ENCODE peak calls at places on chromosomes 3 and 15, in ten cellular contexts. T is IMR-90; S is Caco-2; P is sigmoid colon; I is stimulated activated naive CD8-positive, alpha-beta T cell treated with anti-CD3 and anti-CD28 coated beads, Interleukin-15, Interleukin-2, amounts not matched to agents 100 U/mL and 50 U/mL, for 24 hours; W is astrocyte of the cerebellum; X is WTC11; Y is left ventricle myocardium superior; H is T-helper 17 cell; D is cardiac septum. N is an unnamed sample.

GRCh38 chr3:194871864-194872668 is 186.4 kb downstream of the FAM43A start:
- DNase-seq in T (peak; percentile 74), S (no peak), P (no peak), I (no peak), W (no peak), X (no peak), Y (no peak), H (no peak), D (no peak), N (no peak)

GRCh38 chr3:108132727-108133373 is 42.0 kb upstream of the CD47 start:
- DNase-seq in T (peak; percentile 78), S (no peak), P (no peak), I (no peak), W (peak; percentile 13), X (no peak), Y (no peak), H (no peak), D (no peak), N (no peak)

GRCh38 chr15:70438776-70439175 is 324.6 kb downstream of the UACA start:
- DNase-seq in T (no peak), S (no peak), P (no peak), I (no peak), W (no peak), X (no peak), Y (peak; percentile 89), H (no peak), D (peak; percentile 91), N (no peak)

GRCh38 chr3:11624161-11624560 is 19.6 kb downstream of the VGLL4 start:
- DNase-seq in T (peak; percentile 61), S (no peak), P (no peak), I (peak; percentile 74), W (no peak), X (no peak), Y (no peak), H (peak; percentile 14), D (no peak), N (no peak)

GRCh38 chr3:108099203-108099602 is 8.4 kb upstream of the CD47 start:
- DNase-seq in T (peak; percentile 50), S (no peak), P (no peak), I (no peak), W (no peak), X (no peak), Y (no peak), H (no peak), D (no peak), N (no peak)

GRCh38 chr15:62904511-62904910 is 138.0 kb upstream of the TPM1 start:
- DNase-seq in T (no peak), S (no peak), P (no peak), I (no peak), W (no peak), X (no peak), Y (no peak), H (no peak), D (no peak), N (no peak)

GRCh38 chr3:23834082-23834870 is 28.5 kb downstream of the UBE2E1 start:
- DNase-seq in T (no peak), S (no peak), P (no peak), I (no peak), W (no peak), X (no peak), Y (no peak), H (no peak), D (no peak), N (no peak)

GRCh38 chr15:84633311-84634227 is 20.5 kb downstream of the WDR73 start:
- DNase-seq in T (peak; percentile 67), S (peak; percentile 72), P (peak; percentile 83), I (peak; percentile 80), W (peak; percentile 26), X (peak; percentile 68), Y (peak; percentile 86), H (peak; percentile 48), D (peak; percentile 86), N (peak; percentile 83)

GRCh38 chr3:112327371-112327951 is 5.5 kb upstream of the CD200 start:
- DNase-seq in T (peak; percentile 68), S (peak; percentile 66), P (no peak), I (no peak), W (peak; percentile 50), X (no peak), Y (no peak), H (no peak), D (no peak), N (peak; percentile 36)

GRCh38 chr3:177146646-177147045 is 50.6 kb downstream of the TBL1XR1 start:
- DNase-seq in T (peak; percentile 39), S (no peak), P (no peak), I (no peak), W (no peak), X (no peak), Y (no peak), H (no peak), D (no peak), N (no peak)

GRCh38 chr3:72234394-72234793 is 449.4 kb upstream of the PROK2 start:
- DNase-seq in T (peak; percentile 50), S (no peak), P (no peak), I (no peak), W (peak; percentile 87), X (no peak), Y (no peak), H (no peak), D (no peak), N (no peak)

GRCh38 chr3:71951842-71952241 is 166.9 kb upstream of the PROK2 start:
- DNase-seq in T (no peak), S (no peak), P (no peak), I (no peak), W (no peak), X (no peak), Y (no peak), H (no peak), D (no peak), N (no peak)

GRCh38 chr3:100030346-100030745 is 84.0 kb downstream of the FILIP1L start:
- DNase-seq in T (peak; percentile 53), S (no peak), P (no peak), I (no peak), W (no peak), X (no peak), Y (no peak), H (no peak), D (no peak), N (no peak)

GRCh38 chr3:84547207-84547606 is 411.6 kb upstream of the CADM2 start:
- DNase-seq in T (no peak), S (no peak), P (no peak), I (no peak), W (no peak), X (no peak), Y (no peak), H (no peak), D (no peak), N (no peak)

GRCh38 chr3:171704002-171704401 is 106.3 kb downstream of the PLD1 start:
- DNase-seq in T (peak; percentile 37), S (peak; percentile 42), P (no peak), I (peak; percentile 7), W (peak; percentile 19), X (peak; percentile 45), Y (no peak), H (no peak), D (no peak), N (peak; percentile 57)

GRCh38 chr15:88106063-88106462 is 150.5 kb downstream of the NTRK3 start:
- DNase-seq in T (no peak), S (no peak), P (no peak), I (no peak), W (no peak), X (no peak), Y (no peak), H (no peak), D (no peak), N (no peak)

GRCh38 chr3:23999012-23999641 is 54.0 kb downstream of the NR1D2 start:
- DNase-seq in T (peak; percentile 42), S (peak; percentile 77), P (peak; percentile 80), I (peak; percentile 78), W (peak; percentile 35), X (peak; percentile 82), Y (peak; percentile 73), H (peak; percentile 54), D (no peak), N (peak; percentile 54)

N was measured in H7.